ENCODE peak calls at places on chromosomes 12 and 14, in nine cellular contexts. Y, M, A, S, G, B, I, C and D are unnamed samples.

GRCh38 chr14:61559641-61560201 is 135.6 kb upstream of the HIF1A start:
- DNase-seq in Y (peak), M (no peak), A (no peak), S (peak), G (no peak), B (no peak), I (no peak), C (no peak), D (no peak)

GRCh38 chr12:132454949-132455418 is 35.0 kb upstream of the FBRSL1 start:
- DNase-seq in Y (no peak), M (no peak), A (no peak), S (no peak), G (no peak), B (no peak), I (no peak), C (no peak), D (peak)

GRCh38 chr14:103058209-103059055 is 1.1 kb upstream of the CDC42BPB start:
- DNase-seq in Y (no peak), M (no peak), A (no peak), S (no peak), G (no peak), B (peak), I (no peak), C (no peak), D (no peak)

GRCh38 chr12:42590324-42590934 is 883 bp upstream of the PRICKLE1 start:
- DNase-seq in Y (peak), M (no peak), A (peak), S (peak), G (no peak), B (no peak), I (no peak), C (no peak), D (peak)

GRCh38 chr14:70354204-70354603 is 5.3 kb downstream of the COX16 start:
- DNase-seq in Y (no peak), M (no peak), A (no peak), S (no peak), G (no peak), B (no peak), I (no peak), C (no peak), D (no peak)

GRCh38 chr14:104647467-104648063 is 41.9 kb upstream of the INF2 start:
- DNase-seq in Y (no peak), M (no peak), A (no peak), S (no peak), G (no peak), B (no peak), I (no peak), C (no peak), D (no peak)

GRCh38 chr12:107929436-107929835 is 154.9 kb downstream of the ASCL4 start:
- DNase-seq in Y (peak), M (peak), A (peak), S (peak), G (no peak), B (peak), I (peak), C (no peak), D (no peak)

GRCh38 chr14:23300687-23301223 is 1.9 kb downstream of the PPP1R3E start:
- DNase-seq in Y (peak), M (peak), A (peak), S (peak), G (no peak), B (peak), I (peak), C (no peak), D (peak)

GRCh38 chr12:132806857-132807256 is 21.8 kb downstream of the GOLGA3 start:
- DNase-seq in Y (no peak), M (no peak), A (no peak), S (no peak), G (no peak), B (no peak), I (no peak), C (no peak), D (no peak)

GRCh38 chr12:93833946-93834345 is 156.8 kb downstream of the CRADD start:
- DNase-seq in Y (no peak), M (no peak), A (no peak), S (no peak), G (no peak), B (no peak), I (no peak), C (no peak), D (no peak)

GRCh38 chr14:30243805-30244204 is 315.2 kb upstream of the G2E3 start:
- DNase-seq in Y (no peak), M (peak), A (no peak), S (no peak), G (no peak), B (peak), I (peak), C (no peak), D (no peak)

GRCh38 chr12:105076098-105076497 is 8.2 kb downstream of the ALDH1L2 start:
- DNase-seq in Y (no peak), M (peak), A (no peak), S (no peak), G (no peak), B (peak), I (peak), C (no peak), D (no peak)

GRCh38 chr12:8698132-8698829 is 490 bp downstream of the RIMKLB start:
- DNase-seq in Y (peak), M (peak), A (peak), S (peak), G (peak), B (peak), I (peak), C (peak), D (peak)

GRCh38 chr12:109531411-109531810 is 41.9 kb downstream of the MMAB start:
- DNase-seq in Y (no peak), M (no peak), A (no peak), S (no peak), G (no peak), B (no peak), I (no peak), C (no peak), D (no peak)

GRCh38 chr12:77202457-77203060 is 137.2 kb upstream of the E2F7 start:
- DNase-seq in Y (no peak), M (no peak), A (no peak), S (no peak), G (no peak), B (no peak), I (no peak), C (no peak), D (no peak)

GRCh38 chr14:101251812-101252442 is 309.4 kb upstream of the DIO3 start:
- DNase-seq in Y (no peak), M (no peak), A (peak), S (no peak), G (peak), B (no peak), I (no peak), C (no peak), D (no peak)

GRCh38 chr12:111221296-111222026 is 147.4 kb downstream of the PHETA1 start:
- DNase-seq in Y (no peak), M (no peak), A (no peak), S (no peak), G (no peak), B (no peak), I (no peak), C (no peak), D (no peak)

GRCh38 chr12:114901316-114901715 is 217.3 kb upstream of the TBX3 start:
- DNase-seq in Y (peak), M (no peak), A (no peak), S (no peak), G (no peak), B (no peak), I (no peak), C (no peak), D (no peak)

GRCh38 chr14:39218171-39218769 is 15.4 kb upstream of the MIA2 start:
- DNase-seq in Y (no peak), M (peak), A (no peak), S (no peak), G (no peak), B (peak), I (peak), C (no peak), D (no peak)

GRCh38 chr14:99522457-99522891 is 41.3 kb downstream of the CCNK start:
- DNase-seq in Y (peak), M (peak), A (peak), S (no peak), G (no peak), B (peak), I (peak), C (no peak), D (no peak)

GRCh38 chr12:3777206-3777809 is 24.4 kb upstream of the CRACR2A start:
- DNase-seq in Y (peak), M (peak), A (no peak), S (peak), G (no peak), B (peak), I (peak), C (no peak), D (no peak)

GRCh38 chr14:22556021-22556989 is 32.7 kb downstream of the DAD1 start:
- DNase-seq in Y (no peak), M (peak), A (no peak), S (peak), G (no peak), B (peak), I (peak), C (peak), D (peak)

GRCh38 chr12:19287302-19287701 is 152.0 kb upstream of the AEBP2 start:
- DNase-seq in Y (no peak), M (peak), A (no peak), S (no peak), G (no peak), B (no peak), I (peak), C (no peak), D (no peak)

GRCh38 chr12:87520968-87521367 is 508.2 kb downstream of the C12orf50 start:
- DNase-seq in Y (no peak), M (no peak), A (no peak), S (no peak), G (no peak), B (no peak), I (no peak), C (no peak), D (no peak)

GRCh38 chr12:51675062-51675803 is 84.2 kb downstream of the SCN8A start:
- DNase-seq in Y (no peak), M (no peak), A (no peak), S (no peak), G (no peak), B (no peak), I (no peak), C (no peak), D (peak)

GRCh38 chr14:89953602-89954001 is 928 bp downstream of the EFCAB11 start:
- DNase-seq in Y (no peak), M (no peak), A (no peak), S (no peak), G (no peak), B (no peak), I (no peak), C (no peak), D (no peak)
- H3K4me3 ChIP-seq in Y (peak), M (peak), A (peak), S (peak), G (no peak), B (no peak), I (peak), C (peak), D (no peak)

DNA sequence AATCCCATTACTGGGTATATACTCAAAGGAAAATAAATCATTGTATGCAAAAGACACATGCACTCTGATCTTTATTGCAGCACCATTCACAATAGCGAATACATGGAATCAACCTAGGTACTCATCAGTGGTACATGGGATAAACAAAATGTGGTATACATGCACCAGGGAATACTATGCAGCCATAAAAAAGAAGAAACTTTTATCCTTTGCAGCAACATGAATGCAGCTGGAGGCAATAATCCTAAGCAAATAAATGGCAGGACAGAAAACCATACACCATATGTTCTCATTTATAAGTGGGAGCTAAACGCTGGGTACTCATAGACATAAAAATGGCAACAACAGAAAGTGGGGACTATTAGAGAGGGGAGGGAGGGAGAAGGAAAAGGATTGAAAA is 15.9 kb downstream of the ERGIC2 start:
- DNase-seq in Y (no peak), M (no peak), A (no peak), S (no peak), G (no peak), B (no peak), I (no peak), C (no peak), D (no peak)
- TF ChIP-seq CTCF in Y (no peak), M (no peak), A (no peak), S (no peak), G (no peak), B (no peak), I (no peak), C (no peak), D (no peak)

GRCh38 chr12:96356831-96357230 is 43.4 kb downstream of the CDK17 start:
- DNase-seq in Y (no peak), M (no peak), A (no peak), S (no peak), G (no peak), B (no peak), I (no peak), C (no peak), D (no peak)
- H3K4me3 ChIP-seq in Y (no peak), M (no peak), A (no peak), S (no peak), G (no peak), B (no peak), I (no peak), C (no peak), D (no peak)

DNA sequence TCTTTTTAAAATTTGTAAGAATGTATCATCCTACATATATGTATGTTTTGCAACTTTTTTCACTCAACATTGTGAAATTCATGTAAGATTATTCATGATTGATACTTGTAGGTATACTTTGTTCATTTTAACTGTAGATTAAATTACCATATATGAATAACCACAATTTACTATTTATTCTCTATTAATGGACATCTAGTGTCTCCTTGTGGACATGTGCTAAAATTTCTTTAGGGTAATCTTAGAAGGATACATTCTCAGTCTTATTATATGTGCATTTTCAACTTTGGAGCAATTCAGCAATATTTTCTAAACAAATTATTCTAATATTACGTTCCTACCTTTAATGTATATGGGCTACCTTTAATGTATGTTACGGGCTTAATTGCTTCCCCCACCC is 192.4 kb downstream of the FUT8 start:
- DNase-seq in Y (no peak), M (peak), A (no peak), S (no peak), G (no peak), B (peak), I (no peak), C (no peak), D (no peak)
- TF ChIP-seq CTCF in Y (no peak), M (peak), A (no peak), S (no peak), G (no peak), B (peak), I (peak), C (no peak), D (no peak)

DNA sequence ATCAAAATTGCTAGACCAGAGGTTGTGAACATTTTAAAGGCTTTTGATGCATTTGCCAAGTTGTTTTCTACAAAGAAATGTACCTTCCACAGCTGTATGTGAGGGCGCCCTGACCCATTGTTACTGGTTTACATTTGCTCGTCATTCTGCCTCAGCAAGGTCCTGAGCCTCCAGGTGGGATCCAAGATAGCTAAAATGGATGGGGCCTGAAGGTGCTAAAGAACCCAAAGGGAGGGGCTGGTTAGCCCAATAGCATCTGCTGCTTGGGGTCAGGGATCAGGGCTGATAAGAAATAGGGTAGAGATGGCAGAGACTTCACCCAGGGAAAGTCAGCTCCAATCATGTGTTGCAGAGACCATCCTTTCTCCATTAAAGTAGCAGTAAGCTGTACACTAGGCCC is 43.1 kb downstream of the GALNT16 start:
- DNase-seq in Y (no peak), M (no peak), A (peak), S (peak), G (no peak), B (no peak), I (no peak), C (no peak), D (no peak)
- H3K4me3 ChIP-seq in Y (no peak), M (no peak), A (no peak), S (no peak), G (no peak), B (no peak), I (no peak), C (no peak), D (no peak)

GRCh38 chr14:66508846-66509621 is 1.1 kb downstream of the GPHN start:
- DNase-seq in Y (peak), M (peak), A (peak), S (peak), G (peak), B (peak), I (peak), C (no peak), D (peak)

GRCh38 chr14:66508547-66508845 is 549 bp downstream of the GPHN start:
- DNase-seq in Y (no peak), M (no peak), A (no peak), S (no peak), G (no peak), B (no peak), I (no peak), C (no peak), D (no peak)

GRCh38 chr14:66509874-66510273 is 1.9 kb downstream of the GPHN start:
- DNase-seq in Y (no peak), M (no peak), A (no peak), S (peak), G (no peak), B (no peak), I (peak), C (no peak), D (no peak)

GRCh38 chr14:66507181-66507721 is 696 bp upstream of the GPHN start:
- DNase-seq in Y (no peak), M (no peak), A (no peak), S (peak), G (no peak), B (no peak), I (no peak), C (no peak), D (no peak)

GRCh38 chr14:66507722-66508546 is at the start of gene GPHN:
- DNase-seq in Y (peak), M (peak), A (peak), S (peak), G (peak), B (peak), I (peak), C (peak), D (peak)
- TF ChIP-seq CTCF in Y (no peak), M (peak), A (peak), S (no peak), G (no peak), B (peak), I (peak), C (peak), D (peak)

GRCh38 chr12:17971850-17972249 is 118.1 kb downstream of the RERGL start:
- DNase-seq in Y (no peak), M (no peak), A (no peak), S (no peak), G (no peak), B (no peak), I (peak), C (no peak), D (no peak)
- H3K4me3 ChIP-seq in Y (no peak), M (no peak), A (no peak), S (no peak), G (no peak), B (no peak), I (no peak), C (no peak), D (no peak)

GRCh38 chr12:118064608-118065007 is 3.6 kb upstream of the WSB2 start:
- DNase-seq in Y (peak), M (no peak), A (peak), S (peak), G (no peak), B (no peak), I (no peak), C (no peak), D (no peak)
- TF ChIP-seq CTCF in Y (peak), M (peak), A (peak), S (no peak), G (no peak), B (no peak), I (peak), C (no peak), D (no peak)